ENCODE peak calls at places on chromosomes 7 and 10, in five cellular contexts. L, S, T, P and G are unnamed samples.

GRCh38 chr7:192701-193536 is 548 bp downstream of the FAM20C start:
- DNase-seq in L (no peak), T (no peak), P (peak), S (no peak), G (no peak)

GRCh38 chr10:23067939-23068775 is 27.2 kb upstream of the MSRB2 start:
- DNase-seq in S (peak), P (peak), T (peak), L (peak), G (peak)

GRCh38 chr10:29828978-29829377 is 194.2 kb upstream of the SVIL start:
- DNase-seq in P (no peak), L (no peak), S (no peak), T (no peak), G (no peak)

GRCh38 chr10:119178371-119179119 is at the start of gene PRDX3:
- DNase-seq in S (peak), L (peak), P (peak), T (no peak), G (peak)

GRCh38 chr7:50368366-50368765 is 63.9 kb downstream of the IKZF1 start:
- DNase-seq in S (no peak), P (no peak), T (no peak), L (no peak), G (no peak)

GRCh38 chr10:29827512-29827911 is 192.7 kb upstream of the SVIL start:
- DNase-seq in L (no peak), S (no peak), T (no peak), P (no peak), G (no peak)

GRCh38 chr7:76020031-76020714 is 25.8 kb upstream of the TMEM120A start:
- DNase-seq in S (peak), T (peak), L (peak), P (peak), G (peak)

GRCh38 chr10:50439187-50439586 is 184.6 kb downstream of the SGMS1 start:
- DNase-seq in T (no peak), S (no peak), L (no peak), P (no peak), G (no peak)

GRCh38 chr7:156606618-156607331 is 33.8 kb upstream of the RNF32 start:
- DNase-seq in T (no peak), P (no peak), S (no peak), L (no peak), G (no peak)

GRCh38 chr7:132501956-132502355 is 74.3 kb downstream of the PLXNA4 start:
- DNase-seq in T (no peak), P (no peak), S (peak), L (peak), G (no peak)
- TF ChIP-seq CTCF in T (no peak), P (no peak), S (no peak), L (no peak), G (no peak)

GRCh38 chr10:73043319-73043718 is 53.3 kb downstream of the P4HA1 start:
- DNase-seq in L (no peak), P (no peak), S (no peak), T (no peak), G (no peak)

GRCh38 chr10:73039635-73040034 is 57.0 kb downstream of the P4HA1 start:
- DNase-seq in P (peak), T (peak), L (no peak), S (no peak), G (no peak)

GRCh38 chr10:73044378-73045285 is 52.0 kb downstream of the P4HA1 start:
- DNase-seq in L (no peak), P (peak), S (no peak), T (peak), G (no peak)

GRCh38 chr10:73043766-73044377 is 52.8 kb downstream of the P4HA1 start:
- DNase-seq in P (no peak), L (no peak), T (no peak), S (no peak), G (no peak)

DNA sequence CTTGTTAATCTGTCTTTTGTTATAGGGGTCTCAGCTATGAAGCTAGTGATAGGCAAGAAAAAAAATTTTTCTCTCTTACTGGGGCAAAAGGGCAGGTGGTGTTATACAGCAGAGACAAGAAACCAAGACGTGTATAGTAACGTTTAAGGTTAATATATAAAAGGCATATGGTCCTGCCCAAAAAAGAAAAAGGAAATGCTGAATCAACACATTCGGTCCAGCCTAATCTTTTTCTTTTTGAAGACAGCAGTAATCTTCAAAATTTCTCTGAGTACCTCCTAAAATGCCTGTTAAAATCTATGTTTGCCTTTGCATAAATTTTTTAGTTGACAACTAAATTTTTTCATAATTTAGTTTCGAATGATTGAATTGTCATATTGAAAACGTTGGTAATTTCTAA is 54.5 kb downstream of the P4HA1 start:
- DNase-seq in T (no peak), P (no peak), L (no peak), S (no peak), G (no peak)
- TF ChIP-seq CTCF in T (no peak), P (no peak), L (no peak), S (no peak), G (no peak)

DNA sequence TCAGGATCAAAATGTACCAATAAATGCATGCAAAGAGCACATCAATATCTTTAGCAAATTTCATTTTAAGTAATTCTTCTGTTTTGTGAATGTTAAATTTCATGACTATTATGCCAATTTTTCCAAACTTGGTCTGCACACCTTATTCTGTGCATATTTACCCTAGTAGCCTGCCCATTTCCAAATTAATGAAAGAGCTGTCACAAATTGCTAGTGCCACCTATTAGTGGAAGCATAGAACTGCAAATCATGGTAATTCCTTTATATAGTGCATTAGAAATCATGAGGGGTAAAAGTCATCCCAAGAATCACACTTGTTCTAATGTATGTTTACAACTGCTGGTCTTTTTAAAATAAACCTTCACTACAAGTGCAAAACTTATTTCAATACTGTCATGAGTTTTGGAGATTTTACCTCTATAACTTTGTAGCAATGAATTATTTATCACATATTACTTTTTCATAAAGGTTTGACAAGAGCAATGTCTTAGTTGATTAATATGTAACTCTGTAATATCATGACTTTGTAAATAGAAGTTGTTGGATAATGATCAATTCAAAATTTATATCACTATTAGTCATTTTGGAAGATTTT is 5.7 kb downstream of the SEMA3A start:
- DNase-seq in P (peak), L (no peak), S (no peak), T (no peak), G (no peak)
- TF ChIP-seq CTCF in P (peak), L (no peak), S (peak), T (peak), G (peak)

DNA sequence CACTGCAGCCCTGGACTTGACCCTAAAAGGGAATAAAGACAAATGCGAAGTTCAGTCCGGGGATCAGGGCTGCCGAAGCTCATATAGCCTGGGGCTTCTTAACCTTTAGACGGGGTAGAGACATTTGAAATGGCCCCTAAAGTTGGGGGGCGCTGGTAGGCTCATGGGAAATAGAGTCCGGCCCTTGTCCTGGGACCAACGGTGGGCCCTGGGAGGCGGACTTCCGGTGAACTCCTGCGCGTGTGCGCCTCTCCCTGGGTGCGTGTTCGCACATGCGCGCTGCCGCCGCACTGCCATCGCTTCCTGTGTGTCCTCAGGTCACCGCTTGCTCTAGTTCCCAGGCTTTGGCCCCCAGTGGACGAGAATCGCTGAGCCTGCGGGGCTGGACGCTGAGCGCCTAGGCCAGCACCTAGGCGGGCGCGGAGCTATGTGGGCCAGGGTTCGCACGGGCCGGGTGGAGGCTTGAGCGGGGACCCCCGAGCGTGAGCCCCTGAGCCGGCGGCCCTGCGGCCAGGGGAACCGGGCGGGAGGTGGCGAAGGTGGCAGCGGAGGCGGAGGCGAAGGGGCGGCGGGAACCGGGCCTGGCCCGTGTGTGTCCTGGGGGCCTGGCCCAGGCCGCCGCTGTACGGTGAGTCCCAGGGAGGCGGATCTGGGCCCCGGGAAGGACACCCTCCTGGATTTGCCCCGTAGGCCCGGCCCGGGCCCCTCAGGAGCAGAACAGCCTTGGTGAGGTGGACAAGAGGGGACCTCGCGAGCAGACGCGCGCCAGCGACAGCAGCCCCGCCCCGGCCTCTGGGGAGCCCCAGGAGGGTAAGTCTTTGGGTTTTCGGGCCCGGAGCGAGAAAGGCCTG is 23.0 kb upstream of the ZNF12 start:
- DNase-seq in S (peak), L (peak), T (peak), P (peak), G (peak)
- TF ChIP-seq CTCF in S (no peak), L (no peak), T (no peak), P (no peak), G (no peak)

GRCh38 chr10:98916751-98917150 is 318.9 kb downstream of the HPSE2 start:
- DNase-seq in L (no peak), T (no peak), S (no peak), P (peak), G (no peak)
- TF ChIP-seq CTCF in L (no peak), T (peak), S (no peak), P (no peak), G (no peak)

GRCh38 chr7:88693131-88693530 is 66.4 kb upstream of the ZNF804B start:
- DNase-seq in P (no peak), L (no peak), S (no peak), T (no peak), G (no peak)
- TF ChIP-seq CTCF in P (no peak), L (no peak), S (no peak), T (no peak), G (no peak)

DNA sequence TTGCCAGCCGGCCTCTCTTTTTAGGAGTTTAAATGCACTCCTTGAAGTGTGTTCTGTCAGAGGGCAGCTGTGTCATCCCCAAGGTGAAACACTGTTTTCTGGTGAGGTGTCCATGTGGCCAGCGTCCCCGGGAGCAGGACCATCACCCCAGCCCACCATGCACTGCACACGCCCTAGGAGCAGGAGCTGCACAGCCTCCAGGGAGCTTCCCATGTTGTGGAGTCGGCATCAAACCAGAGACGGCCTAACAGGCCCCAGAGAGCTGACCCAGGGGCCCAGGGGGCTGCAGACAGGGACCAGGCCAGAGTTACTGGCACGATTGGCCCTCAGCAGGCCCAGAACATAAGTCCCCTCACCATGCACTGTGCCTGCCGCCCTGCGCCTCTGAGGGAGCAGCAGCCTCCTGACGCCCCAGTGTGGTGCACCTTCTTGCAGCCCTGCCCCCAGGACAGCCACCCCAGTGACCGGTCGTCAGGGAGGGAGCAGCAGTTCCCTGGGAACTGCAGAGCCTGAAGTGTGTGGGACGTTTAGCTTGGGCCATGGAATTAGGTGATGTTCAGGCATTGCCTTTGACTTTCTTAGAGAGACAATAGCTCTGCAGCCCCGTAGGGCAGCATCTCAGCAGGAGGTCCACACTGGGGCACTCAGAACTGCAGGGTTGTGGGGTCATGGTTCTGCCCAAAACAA is 97.9 kb downstream of the NKX6-2 start:
- DNase-seq in P (no peak), S (peak), T (no peak), L (no peak), G (no peak)
- TF ChIP-seq CTCF in P (no peak), S (no peak), T (no peak), L (no peak), G (no peak)